ENCODE peak calls at places on chromosomes 11 and 22, in four cellular contexts. E, Q, C and J are unnamed samples.

GRCh38 chr22:22479999-22480532 is 28.5 kb downstream of the ZNF280B start:
- DNase-seq in C (no peak), Q (no peak), E (no peak), J (no peak)

GRCh38 chr11:93370260-93370659 is 39.7 kb downstream of the DEUP1 start:
- DNase-seq in C (no peak), Q (no peak), E (no peak), J (no peak)

GRCh38 chr11:2927851-2928604 is 1.2 kb downstream of the PHLDA2 start:
- DNase-seq in E (no peak), C (no peak), Q (no peak), J (peak; percentile 39)

GRCh38 chr11:12201016-12201985 is 90.9 kb downstream of the MICAL2 start:
- DNase-seq in C (no peak), Q (peak; percentile 71), E (no peak), J (peak; percentile 74)

GRCh38 chr11:57414612-57415212 is 12.2 kb downstream of the SLC43A3 start:
- DNase-seq in C (no peak), Q (no peak), E (no peak), J (no peak)

GRCh38 chr11:33635161-33635560 is 65.5 kb downstream of the C11orf91 start:
- DNase-seq in Q (no peak), C (no peak), E (no peak), J (peak; percentile 76)

GRCh38 chr11:25615076-25615475 is 716.9 kb upstream of the ANO3 start:
- DNase-seq in E (no peak), Q (no peak), C (no peak), J (no peak)

GRCh38 chr22:20238567-20239062 is 29.5 kb downstream of the RTN4R start:
- DNase-seq in Q (no peak), C (peak; percentile 25), E (no peak), J (peak; percentile 59)

GRCh38 chr11:2268911-2269600 is 1.3 kb downstream of the ASCL2 start:
- DNase-seq in Q (no peak), C (peak; percentile 26), E (peak; percentile 67), J (peak; percentile 71)

GRCh38 chr11:12598330-12599256 is 75.6 kb upstream of the TEAD1 start:
- DNase-seq in C (no peak), Q (no peak), E (no peak), J (no peak)

GRCh38 chr11:73344191-73344607 is 32.0 kb upstream of the RELT start:
- DNase-seq in Q (peak; percentile 29), C (no peak), E (no peak), J (peak; percentile 66)

GRCh38 chr11:124970925-124971324 is 16.9 kb downstream of the CCDC15 start:
- DNase-seq in E (no peak), C (no peak), Q (no peak), J (no peak)

GRCh38 chr11:124748481-124749338 is 3.3 kb downstream of the VSIG2 start:
- DNase-seq in Q (no peak), E (no peak), C (no peak), J (no peak)

GRCh38 chr22:38038426-38038825 is 18.8 kb upstream of the PICK1 start:
- DNase-seq in E (no peak), C (no peak), Q (no peak), J (no peak)

GRCh38 chr22:39223091-39223710 is 21.6 kb downstream of the PDGFB start:
- DNase-seq in Q (no peak), E (no peak), C (no peak), J (peak; percentile 37)

GRCh38 chr11:287821-288327 is 1.1 kb upstream of the PGGHG start:
- DNase-seq in Q (no peak), C (no peak), E (peak; percentile 68), J (peak; percentile 49)